ENCODE peak calls at places on chromosome 9, in eight cellular contexts. One of them, this sample, is unnamed. For H3K9me3, the result is how much of the 10 kb centered on the place peaks cover.

GRCh38 chr9:14313951-14314423 is at the start of gene NFIB:
- DNase-seq in right cardiac atrium: peak
- DNase-seq in heart right ventricle: peak
- DNase-seq in left ventricle myocardium inferior: peak
- DNase-seq in astrocyte: no peak
- DNase-seq in MM.1S: peak
- DNase-seq in tibial artery: peak
- DNase-seq in ovary: peak
- DNase-seq in this sample: peak

GRCh38 chr9:87267701-87268100 is 230.0 kb upstream of the DAPK1 start:
- DNase-seq in ovary: no peak
- DNase-seq in MM.1S: no peak
- DNase-seq in astrocyte: no peak
- DNase-seq in left ventricle myocardium inferior: peak
- DNase-seq in heart right ventricle: peak
- DNase-seq in tibial artery: peak
- DNase-seq in right cardiac atrium: peak
- DNase-seq in this sample: peak

GRCh38 chr9:125513634-125514413 is 193.2 kb downstream of the MAPKAP1 start:
- DNase-seq in heart right ventricle: no peak
- DNase-seq in astrocyte: peak
- DNase-seq in ovary: peak
- DNase-seq in left ventricle myocardium inferior: peak
- DNase-seq in tibial artery: no peak
- DNase-seq in right cardiac atrium: peak
- DNase-seq in MM.1S: peak
- DNase-seq in this sample: no peak

GRCh38 chr9:134469041-134469875 is 143.0 kb downstream of the RXRA start:
- DNase-seq in right cardiac atrium: peak
- DNase-seq in heart right ventricle: peak
- DNase-seq in tibial artery: peak
- DNase-seq in MM.1S: no peak
- DNase-seq in ovary: peak
- DNase-seq in astrocyte: peak
- DNase-seq in left ventricle myocardium inferior: peak
- DNase-seq in this sample: peak

GRCh38 chr9:4741365-4742031 is 496 bp upstream of the AK3 start:
- DNase-seq in right cardiac atrium: peak
- DNase-seq in tibial artery: peak
- DNase-seq in heart right ventricle: peak
- DNase-seq in astrocyte: no peak
- DNase-seq in left ventricle myocardium inferior: peak
- DNase-seq in MM.1S: no peak
- DNase-seq in ovary: no peak
- DNase-seq in this sample: peak

GRCh38 chr9:137969685-137970084 is 92.1 kb downstream of the CACNA1B start:
- DNase-seq in right cardiac atrium: peak
- DNase-seq in tibial artery: no peak
- DNase-seq in MM.1S: no peak
- DNase-seq in heart right ventricle: no peak
- DNase-seq in ovary: peak
- DNase-seq in left ventricle myocardium inferior: no peak
- DNase-seq in astrocyte: no peak
- DNase-seq in this sample: peak

GRCh38 chr9:80233102-80233843 is 661.5 kb downstream of the TLE4 start:
- DNase-seq in right cardiac atrium: no peak
- DNase-seq in ovary: no peak
- DNase-seq in left ventricle myocardium inferior: no peak
- DNase-seq in MM.1S: no peak
- DNase-seq in astrocyte: no peak
- DNase-seq in heart right ventricle: no peak
- DNase-seq in tibial artery: no peak
- DNase-seq in this sample: no peak

GRCh38 chr9:106307670-106308069 is 555.3 kb upstream of the ZNF462 start:
- DNase-seq in heart right ventricle: no peak
- DNase-seq in tibial artery: no peak
- DNase-seq in left ventricle myocardium inferior: no peak
- DNase-seq in astrocyte: no peak
- DNase-seq in MM.1S: no peak
- DNase-seq in ovary: no peak
- DNase-seq in right cardiac atrium: no peak
- DNase-seq in this sample: no peak

GRCh38 chr9:6444108-6444507 is 31.1 kb downstream of the UHRF2 start:
- DNase-seq in astrocyte: no peak
- DNase-seq in heart right ventricle: no peak
- DNase-seq in right cardiac atrium: no peak
- DNase-seq in tibial artery: no peak
- DNase-seq in ovary: no peak
- DNase-seq in left ventricle myocardium inferior: no peak
- DNase-seq in MM.1S: no peak
- DNase-seq in this sample: no peak

GRCh38 chr9:131552030-131552429 is 6.7 kb downstream of the PRRT1B start:
- DNase-seq in MM.1S: no peak
- DNase-seq in ovary: no peak
- DNase-seq in heart right ventricle: no peak
- DNase-seq in tibial artery: no peak
- DNase-seq in astrocyte: no peak
- DNase-seq in left ventricle myocardium inferior: no peak
- DNase-seq in right cardiac atrium: no peak
- DNase-seq in this sample: no peak

GRCh38 chr9:131543141-131543540 is 2.2 kb upstream of the PRRT1B start:
- DNase-seq in astrocyte: no peak
- DNase-seq in left ventricle myocardium inferior: no peak
- DNase-seq in ovary: no peak
- DNase-seq in MM.1S: no peak
- DNase-seq in right cardiac atrium: no peak
- DNase-seq in heart right ventricle: no peak
- DNase-seq in tibial artery: no peak
- DNase-seq in this sample: no peak

GRCh38 chr9:131545786-131546335 is 538 bp downstream of the PRRT1B start:
- DNase-seq in heart right ventricle: no peak
- DNase-seq in ovary: no peak
- DNase-seq in astrocyte: no peak
- DNase-seq in tibial artery: no peak
- DNase-seq in MM.1S: no peak
- DNase-seq in left ventricle myocardium inferior: no peak
- DNase-seq in right cardiac atrium: no peak
- DNase-seq in this sample: no peak

GRCh38 chr9:131545003-131545785 is at the start of gene PRRT1B:
- DNase-seq in heart right ventricle: no peak
- DNase-seq in right cardiac atrium: no peak
- DNase-seq in left ventricle myocardium inferior: no peak
- DNase-seq in ovary: no peak
- DNase-seq in MM.1S: no peak
- DNase-seq in astrocyte: no peak
- DNase-seq in tibial artery: no peak
- DNase-seq in this sample: no peak

DNA sequence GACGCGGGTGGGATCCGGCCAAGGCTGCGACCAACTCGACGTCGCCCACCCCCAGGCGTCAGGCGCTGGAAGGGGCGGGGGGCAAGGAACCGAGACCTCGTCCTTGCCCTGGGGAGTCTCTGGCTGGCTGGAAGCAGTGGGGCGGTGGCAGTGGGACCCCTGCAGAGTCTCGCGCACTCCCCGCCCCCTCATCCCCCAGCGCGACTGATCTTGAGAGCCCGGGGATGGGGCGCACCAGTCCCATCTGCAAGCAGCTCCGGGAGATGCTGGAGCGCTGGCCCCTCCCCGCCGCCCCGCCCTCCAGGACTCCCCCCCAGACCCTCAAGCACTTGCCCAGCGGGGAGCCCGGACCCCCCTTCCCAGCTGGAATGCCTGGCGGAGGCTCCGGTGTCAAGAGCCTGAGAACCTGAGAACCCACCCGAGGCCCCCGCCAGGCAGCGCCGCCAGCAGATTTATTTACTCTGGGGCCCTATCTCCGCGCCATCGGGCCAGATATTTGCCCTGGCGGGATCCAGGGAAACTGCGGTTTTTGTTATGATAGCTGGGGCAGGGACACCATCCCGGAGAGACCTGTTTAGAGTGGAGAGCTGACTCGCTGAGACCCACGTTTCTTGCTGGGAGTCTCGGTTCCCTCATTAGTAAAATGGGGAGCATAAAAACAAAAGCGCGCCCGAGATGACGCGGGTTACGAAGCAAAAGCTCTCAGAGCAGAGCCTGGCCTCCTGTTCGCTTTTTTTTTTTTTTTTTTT is 1.2 kb downstream of the PRRT1B start:
- DNase-seq in ovary: no peak
- DNase-seq in heart right ventricle: no peak
- DNase-seq in tibial artery: no peak
- DNase-seq in MM.1S: no peak
- DNase-seq in right cardiac atrium: no peak
- DNase-seq in left ventricle myocardium inferior: no peak
- DNase-seq in astrocyte: no peak
- DNase-seq in this sample: no peak
- H3K9me3 ChIP-seq in ovary: under half
- H3K9me3 ChIP-seq in heart right ventricle: under half
- H3K9me3 ChIP-seq in tibial artery: under half
- H3K9me3 ChIP-seq in MM.1S: under half
- H3K9me3 ChIP-seq in right cardiac atrium: under half
- H3K9me3 ChIP-seq in left ventricle myocardium inferior: under half
- H3K9me3 ChIP-seq in astrocyte: under half
- H3K9me3 ChIP-seq in this sample: under half

GRCh38 chr9:100216178-100216787 is 117.2 kb downstream of the INVS start:
- DNase-seq in right cardiac atrium: no peak
- DNase-seq in left ventricle myocardium inferior: no peak
- DNase-seq in astrocyte: peak
- DNase-seq in heart right ventricle: no peak
- DNase-seq in tibial artery: no peak
- DNase-seq in ovary: no peak
- DNase-seq in MM.1S: peak
- DNase-seq in this sample: no peak
- H3K4me3 ChIP-seq in right cardiac atrium: no peak
- H3K4me3 ChIP-seq in left ventricle myocardium inferior: no peak
- H3K4me3 ChIP-seq in astrocyte: no peak
- H3K4me3 ChIP-seq in heart right ventricle: no peak
- H3K4me3 ChIP-seq in tibial artery: no peak
- H3K4me3 ChIP-seq in ovary: no peak
- H3K4me3 ChIP-seq in MM.1S: no peak
- H3K4me3 ChIP-seq in this sample: no peak

DNA sequence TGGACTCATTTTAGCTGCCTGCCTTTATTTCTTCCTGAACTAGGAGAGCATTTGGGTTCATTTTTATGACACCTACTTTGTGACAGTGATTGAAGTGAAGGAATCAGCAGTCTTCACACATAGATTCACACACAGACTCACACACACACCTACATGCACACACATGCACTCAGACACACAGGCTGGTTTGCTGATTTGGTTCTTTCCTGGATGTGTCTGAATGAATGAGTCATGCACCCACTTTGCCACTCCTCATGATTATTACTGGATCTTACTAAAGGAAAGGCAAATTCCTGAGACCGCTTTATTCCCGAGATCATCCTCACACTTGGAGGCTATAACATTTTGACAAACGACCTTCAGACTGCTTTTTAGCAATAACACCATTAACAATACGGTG is 529.5 kb downstream of the AGTPBP1 start:
- DNase-seq in tibial artery: no peak
- DNase-seq in right cardiac atrium: no peak
- DNase-seq in ovary: no peak
- DNase-seq in MM.1S: no peak
- DNase-seq in left ventricle myocardium inferior: no peak
- DNase-seq in heart right ventricle: no peak
- DNase-seq in astrocyte: peak
- DNase-seq in this sample: no peak
- H3K27ac ChIP-seq in tibial artery: no peak
- H3K27ac ChIP-seq in right cardiac atrium: no peak
- H3K27ac ChIP-seq in ovary: no peak
- H3K27ac ChIP-seq in MM.1S: no peak
- H3K27ac ChIP-seq in left ventricle myocardium inferior: no peak
- H3K27ac ChIP-seq in heart right ventricle: no peak
- H3K27ac ChIP-seq in astrocyte: peak
- H3K27ac ChIP-seq in this sample: no peak

GRCh38 chr9:8235489-8235888 is 435.9 kb upstream of the DMAC1 start:
- DNase-seq in left ventricle myocardium inferior: no peak
- DNase-seq in heart right ventricle: no peak
- DNase-seq in MM.1S: no peak
- DNase-seq in astrocyte: no peak
- DNase-seq in tibial artery: no peak
- DNase-seq in right cardiac atrium: no peak
- DNase-seq in ovary: no peak
- DNase-seq in this sample: no peak

DNA sequence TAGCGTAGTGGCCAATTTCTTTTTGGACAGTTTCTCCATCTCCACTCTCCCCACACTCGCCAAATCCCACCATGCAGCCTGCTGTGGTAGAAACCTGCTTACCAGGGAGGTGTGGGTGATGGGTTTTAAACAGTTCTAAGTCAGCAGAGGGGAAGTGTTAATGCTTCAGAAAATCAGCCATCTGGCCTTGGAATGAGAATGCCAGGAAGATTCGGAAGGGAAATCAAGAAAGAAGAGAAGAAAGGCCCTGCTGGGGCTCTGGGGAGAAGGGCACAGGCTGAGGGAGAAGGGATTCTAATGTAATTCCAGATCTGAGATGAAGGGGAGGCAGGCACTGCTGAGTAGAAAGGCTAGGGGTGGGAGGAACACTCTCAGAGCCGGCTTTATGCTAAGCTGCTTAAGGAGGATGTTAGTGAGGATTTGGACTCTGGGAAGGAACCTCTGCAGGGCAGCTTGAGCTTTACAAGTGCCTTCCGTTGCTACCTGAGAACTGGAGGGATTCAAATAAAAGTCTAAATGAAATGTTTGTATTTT is 434.8 kb upstream of the DMAC1 start:
- DNase-seq in astrocyte: no peak
- DNase-seq in right cardiac atrium: no peak
- DNase-seq in ovary: no peak
- DNase-seq in heart right ventricle: no peak
- DNase-seq in tibial artery: no peak
- DNase-seq in MM.1S: no peak
- DNase-seq in left ventricle myocardium inferior: no peak
- DNase-seq in this sample: no peak
- H3K9me3 ChIP-seq in astrocyte: under half
- H3K9me3 ChIP-seq in right cardiac atrium: under half
- H3K9me3 ChIP-seq in ovary: under half
- H3K9me3 ChIP-seq in heart right ventricle: under half
- H3K9me3 ChIP-seq in tibial artery: under half
- H3K9me3 ChIP-seq in MM.1S: under half
- H3K9me3 ChIP-seq in left ventricle myocardium inferior: under half
- H3K9me3 ChIP-seq in this sample: under half

DNA sequence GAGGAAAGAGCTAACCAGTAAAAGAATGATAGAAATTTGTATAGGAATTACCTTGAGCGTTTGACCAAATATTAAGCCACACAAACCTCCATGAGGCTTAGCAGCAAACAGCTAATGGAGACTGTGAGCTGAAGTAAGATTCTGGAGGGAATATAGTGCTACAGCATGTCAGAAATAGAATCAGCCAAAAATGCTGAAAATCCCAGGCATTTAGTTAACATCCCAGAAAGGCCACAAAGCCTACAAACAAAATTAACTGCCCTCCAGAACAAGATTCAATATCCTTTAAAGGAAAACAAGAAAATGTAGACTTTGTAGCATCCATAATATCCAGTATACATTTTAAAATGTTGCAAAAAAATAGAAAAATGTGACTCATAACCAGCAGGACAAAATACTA is 257.8 kb upstream of the TUSC1 start:
- DNase-seq in astrocyte: no peak
- DNase-seq in left ventricle myocardium inferior: no peak
- DNase-seq in right cardiac atrium: no peak
- DNase-seq in heart right ventricle: no peak
- DNase-seq in tibial artery: no peak
- DNase-seq in MM.1S: no peak
- DNase-seq in ovary: no peak
- DNase-seq in this sample: no peak
- H3K4me3 ChIP-seq in astrocyte: no peak
- H3K4me3 ChIP-seq in left ventricle myocardium inferior: no peak
- H3K4me3 ChIP-seq in right cardiac atrium: no peak
- H3K4me3 ChIP-seq in heart right ventricle: no peak
- H3K4me3 ChIP-seq in tibial artery: peak
- H3K4me3 ChIP-seq in MM.1S: no peak
- H3K4me3 ChIP-seq in ovary: no peak
- H3K4me3 ChIP-seq in this sample: no peak

This sample was measured in aorta.